ENCODE peak calls at places on chromosome 18, in six cellular contexts. One of them, this sample, is unnamed. For H3K9me3, the result is how much of the 10 kb centered on the place peaks cover.

GRCh38 chr18:35777042-35777441 is 195.4 kb upstream of the RMP24 start:
- DNase-seq in CD4-positive, alpha-beta memory T cell: no peak
- DNase-seq in HCT116: peak
- DNase-seq in Peyer's patch: no peak
- DNase-seq in right atrium auricular region: no peak
- DNase-seq in spleen: no peak
- DNase-seq in this sample: no peak

GRCh38 chr18:34122724-34123334 is 101.9 kb downstream of the NOL4 start:
- DNase-seq in CD4-positive, alpha-beta memory T cell: no peak
- DNase-seq in HCT116: peak
- DNase-seq in Peyer's patch: no peak
- DNase-seq in right atrium auricular region: no peak
- DNase-seq in spleen: no peak
- DNase-seq in this sample: peak

GRCh38 chr18:3451989-3452749 is 2.2 kb downstream of the TGIF1 start:
- DNase-seq in CD4-positive, alpha-beta memory T cell: peak
- DNase-seq in HCT116: no peak
- DNase-seq in Peyer's patch: peak
- DNase-seq in right atrium auricular region: no peak
- DNase-seq in spleen: peak
- DNase-seq in this sample: peak

GRCh38 chr18:46386788-46387187 is 270.2 kb downstream of the LOXHD1 start:
- DNase-seq in CD4-positive, alpha-beta memory T cell: no peak
- DNase-seq in HCT116: no peak
- DNase-seq in Peyer's patch: no peak
- DNase-seq in right atrium auricular region: no peak
- DNase-seq in spleen: no peak
- DNase-seq in this sample: no peak

GRCh38 chr18:74982946-74983635 is 225.8 kb downstream of the PTGR3 start:
- DNase-seq in CD4-positive, alpha-beta memory T cell: no peak
- DNase-seq in HCT116: no peak
- DNase-seq in Peyer's patch: no peak
- DNase-seq in right atrium auricular region: no peak
- DNase-seq in spleen: no peak
- DNase-seq in this sample: no peak

GRCh38 chr18:22282311-22283235 is 113.2 kb downstream of the GATA6 start:
- DNase-seq in CD4-positive, alpha-beta memory T cell: peak
- DNase-seq in HCT116: peak
- DNase-seq in Peyer's patch: peak
- DNase-seq in right atrium auricular region: no peak
- DNase-seq in spleen: no peak
- DNase-seq in this sample: no peak

GRCh38 chr18:24185805-24186204 is 46.9 kb downstream of the CABYR start:
- DNase-seq in CD4-positive, alpha-beta memory T cell: no peak
- DNase-seq in HCT116: no peak
- DNase-seq in Peyer's patch: no peak
- DNase-seq in right atrium auricular region: no peak
- DNase-seq in spleen: no peak
- DNase-seq in this sample: no peak

GRCh38 chr18:45745817-45746461 is 22.0 kb downstream of the SLC14A1 start:
- DNase-seq in CD4-positive, alpha-beta memory T cell: no peak
- DNase-seq in HCT116: no peak
- DNase-seq in Peyer's patch: no peak
- DNase-seq in right atrium auricular region: no peak
- DNase-seq in spleen: no peak
- DNase-seq in this sample: no peak

GRCh38 chr18:7754725-7755181 is 187.6 kb downstream of the PTPRM start:
- DNase-seq in CD4-positive, alpha-beta memory T cell: no peak
- DNase-seq in HCT116: no peak
- DNase-seq in Peyer's patch: no peak
- DNase-seq in right atrium auricular region: no peak
- DNase-seq in spleen: no peak
- DNase-seq in this sample: no peak

GRCh38 chr18:3789525-3789924 is 339.6 kb downstream of the TGIF1 start:
- DNase-seq in CD4-positive, alpha-beta memory T cell: no peak
- DNase-seq in HCT116: no peak
- DNase-seq in Peyer's patch: no peak
- DNase-seq in right atrium auricular region: no peak
- DNase-seq in spleen: no peak
- DNase-seq in this sample: no peak

GRCh38 chr18:65623686-65624085 is 127.1 kb upstream of the CDH7 start:
- DNase-seq in CD4-positive, alpha-beta memory T cell: no peak
- DNase-seq in HCT116: no peak
- DNase-seq in Peyer's patch: no peak
- DNase-seq in right atrium auricular region: no peak
- DNase-seq in spleen: no peak
- DNase-seq in this sample: no peak

GRCh38 chr18:52452427-52452826 is 112.4 kb downstream of the DCC start:
- DNase-seq in CD4-positive, alpha-beta memory T cell: no peak
- DNase-seq in HCT116: no peak
- DNase-seq in Peyer's patch: no peak
- DNase-seq in right atrium auricular region: no peak
- DNase-seq in spleen: no peak
- DNase-seq in this sample: no peak

GRCh38 chr18:35088931-35089330 is 47.7 kb downstream of the MAPRE2 start:
- DNase-seq in CD4-positive, alpha-beta memory T cell: no peak
- DNase-seq in HCT116: no peak
- DNase-seq in Peyer's patch: no peak
- DNase-seq in right atrium auricular region: no peak
- DNase-seq in spleen: no peak
- DNase-seq in this sample: no peak

GRCh38 chr18:55435592-55435991 is 152.4 kb downstream of the TCF4 start:
- DNase-seq in CD4-positive, alpha-beta memory T cell: no peak
- DNase-seq in HCT116: no peak
- DNase-seq in Peyer's patch: no peak
- DNase-seq in right atrium auricular region: no peak
- DNase-seq in spleen: no peak
- DNase-seq in this sample: no peak

GRCh38 chr18:43396266-43396665 is 119.0 kb upstream of the SYT4 start:
- DNase-seq in CD4-positive, alpha-beta memory T cell: no peak
- DNase-seq in HCT116: no peak
- DNase-seq in Peyer's patch: no peak
- DNase-seq in right atrium auricular region: no peak
- DNase-seq in spleen: no peak
- DNase-seq in this sample: no peak

GRCh38 chr18:10038268-10038667 is 124.5 kb downstream of the VAPA start:
- DNase-seq in CD4-positive, alpha-beta memory T cell: no peak
- DNase-seq in HCT116: no peak
- DNase-seq in Peyer's patch: no peak
- DNase-seq in right atrium auricular region: no peak
- DNase-seq in spleen: no peak
- DNase-seq in this sample: no peak

GRCh38 chr18:70411886-70412443 is 123.1 kb downstream of the SOCS6 start:
- DNase-seq in CD4-positive, alpha-beta memory T cell: no peak
- DNase-seq in HCT116: no peak
- DNase-seq in Peyer's patch: no peak
- DNase-seq in right atrium auricular region: no peak
- DNase-seq in spleen: no peak
- DNase-seq in this sample: no peak

GRCh38 chr18:2883137-2883671 is 36.4 kb downstream of the EMILIN2 start:
- DNase-seq in CD4-positive, alpha-beta memory T cell: peak
- DNase-seq in HCT116: no peak
- DNase-seq in Peyer's patch: no peak
- DNase-seq in right atrium auricular region: no peak
- DNase-seq in spleen: peak
- DNase-seq in this sample: peak

GRCh38 chr18:74082476-74083070 is 65.1 kb downstream of the FBXO15 start:
- DNase-seq in CD4-positive, alpha-beta memory T cell: peak
- DNase-seq in HCT116: peak
- DNase-seq in Peyer's patch: peak
- DNase-seq in right atrium auricular region: no peak
- DNase-seq in spleen: peak
- DNase-seq in this sample: no peak

GRCh38 chr18:9321017-9321452 is 13.5 kb upstream of the TWSG1 start:
- DNase-seq in CD4-positive, alpha-beta memory T cell: no peak
- DNase-seq in HCT116: no peak
- DNase-seq in Peyer's patch: no peak
- DNase-seq in right atrium auricular region: no peak
- DNase-seq in spleen: no peak
- DNase-seq in this sample: no peak

GRCh38 chr18:44729631-44730101 is 49.0 kb downstream of the SETBP1 start:
- DNase-seq in CD4-positive, alpha-beta memory T cell: peak
- DNase-seq in HCT116: no peak
- DNase-seq in Peyer's patch: no peak
- DNase-seq in right atrium auricular region: no peak
- DNase-seq in spleen: peak
- DNase-seq in this sample: no peak

GRCh38 chr18:21833619-21834300 is 93.2 kb downstream of the MIB1 start:
- DNase-seq in CD4-positive, alpha-beta memory T cell: no peak
- DNase-seq in HCT116: no peak
- DNase-seq in Peyer's patch: no peak
- DNase-seq in right atrium auricular region: no peak
- DNase-seq in spleen: no peak
- DNase-seq in this sample: no peak

DNA sequence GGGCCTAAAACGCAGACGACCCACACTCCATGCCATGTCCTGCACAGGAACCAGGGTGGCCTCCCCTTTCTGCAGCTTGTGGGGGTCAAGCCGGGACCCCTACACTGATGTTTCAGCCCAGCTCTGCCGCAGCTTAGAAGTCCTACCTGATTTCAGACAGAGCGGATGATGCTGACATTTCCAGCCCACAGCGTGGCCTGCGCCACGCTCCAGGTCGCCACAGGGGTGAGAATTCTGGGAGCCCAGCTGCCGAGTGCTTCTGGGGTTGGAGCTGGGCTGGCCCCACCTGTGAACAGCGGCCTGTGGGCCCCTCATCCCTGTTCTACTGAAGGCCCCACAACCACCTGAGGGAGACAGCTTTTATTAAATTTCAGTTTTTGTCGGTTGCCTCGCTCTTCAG is 77.2 kb downstream of the NFATC1 start:
- DNase-seq in CD4-positive, alpha-beta memory T cell: no peak
- DNase-seq in HCT116: no peak
- DNase-seq in Peyer's patch: no peak
- DNase-seq in right atrium auricular region: no peak
- DNase-seq in spleen: no peak
- DNase-seq in this sample: no peak
- H3K9me3 ChIP-seq in CD4-positive, alpha-beta memory T cell: under half
- H3K9me3 ChIP-seq in HCT116: under half
- H3K9me3 ChIP-seq in Peyer's patch: under half
- H3K9me3 ChIP-seq in right atrium auricular region: under half
- H3K9me3 ChIP-seq in spleen: under half
- H3K9me3 ChIP-seq in this sample: under half

DNA sequence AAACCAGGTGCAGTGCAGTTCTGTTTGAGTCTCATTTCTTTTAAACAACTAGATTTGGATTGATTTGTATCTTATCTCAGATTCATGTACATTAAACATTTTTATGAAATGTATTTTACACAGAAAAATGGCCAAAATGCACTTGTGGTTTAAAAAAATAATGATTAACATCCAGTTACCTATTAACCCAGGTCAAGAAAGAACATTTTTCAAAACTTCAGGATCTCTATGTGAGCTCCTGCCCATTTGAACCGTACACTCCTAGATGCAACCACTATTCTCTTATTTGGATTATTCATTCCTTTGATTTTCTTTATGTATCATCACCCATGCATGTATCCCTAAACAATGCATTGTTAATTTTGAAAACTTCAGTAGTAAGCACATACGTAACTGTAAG is 22.6 kb downstream of the RNF138 start:
- DNase-seq in CD4-positive, alpha-beta memory T cell: no peak
- DNase-seq in HCT116: no peak
- DNase-seq in Peyer's patch: no peak
- DNase-seq in right atrium auricular region: no peak
- DNase-seq in spleen: no peak
- DNase-seq in this sample: no peak
- H3K4me3 ChIP-seq in CD4-positive, alpha-beta memory T cell: no peak
- H3K4me3 ChIP-seq in HCT116: no peak
- H3K4me3 ChIP-seq in Peyer's patch: no peak
- H3K4me3 ChIP-seq in right atrium auricular region: no peak
- H3K4me3 ChIP-seq in spleen: no peak
- H3K4me3 ChIP-seq in this sample: no peak

GRCh38 chr18:58004317-58004716 is 39.7 kb upstream of the NEDD4L start:
- DNase-seq in CD4-positive, alpha-beta memory T cell: no peak
- DNase-seq in HCT116: peak
- DNase-seq in Peyer's patch: no peak
- DNase-seq in right atrium auricular region: no peak
- DNase-seq in spleen: no peak
- DNase-seq in this sample: no peak
- H3K9me3 ChIP-seq in CD4-positive, alpha-beta memory T cell: under half
- H3K9me3 ChIP-seq in HCT116: under half
- H3K9me3 ChIP-seq in Peyer's patch: under half
- H3K9me3 ChIP-seq in right atrium auricular region: under half
- H3K9me3 ChIP-seq in spleen: under half
- H3K9me3 ChIP-seq in this sample: under half

GRCh38 chr18:61528961-61529360 is 195.7 kb downstream of the CDH20 start:
- DNase-seq in CD4-positive, alpha-beta memory T cell: no peak
- DNase-seq in HCT116: no peak
- DNase-seq in Peyer's patch: no peak
- DNase-seq in right atrium auricular region: no peak
- DNase-seq in spleen: no peak
- DNase-seq in this sample: no peak
- H3K4me3 ChIP-seq in CD4-positive, alpha-beta memory T cell: no peak
- H3K4me3 ChIP-seq in HCT116: no peak
- H3K4me3 ChIP-seq in Peyer's patch: no peak
- H3K4me3 ChIP-seq in right atrium auricular region: no peak
- H3K4me3 ChIP-seq in spleen: no peak
- H3K4me3 ChIP-seq in this sample: no peak

GRCh38 chr18:78582898-78583738 is 396.5 kb upstream of the SALL3 start:
- DNase-seq in CD4-positive, alpha-beta memory T cell: no peak
- DNase-seq in HCT116: no peak
- DNase-seq in Peyer's patch: no peak
- DNase-seq in right atrium auricular region: no peak
- DNase-seq in spleen: no peak
- DNase-seq in this sample: no peak

GRCh38 chr18:78580835-78581339 is 398.7 kb upstream of the SALL3 start:
- DNase-seq in CD4-positive, alpha-beta memory T cell: no peak
- DNase-seq in HCT116: no peak
- DNase-seq in Peyer's patch: no peak
- DNase-seq in right atrium auricular region: peak
- DNase-seq in spleen: no peak
- DNase-seq in this sample: no peak

GRCh38 chr18:78583739-78584066 is 395.9 kb upstream of the SALL3 start:
- DNase-seq in CD4-positive, alpha-beta memory T cell: no peak
- DNase-seq in HCT116: no peak
- DNase-seq in Peyer's patch: no peak
- DNase-seq in right atrium auricular region: no peak
- DNase-seq in spleen: no peak
- DNase-seq in this sample: no peak

GRCh38 chr18:78584167-78585022 is 395.2 kb upstream of the SALL3 start:
- DNase-seq in CD4-positive, alpha-beta memory T cell: no peak
- DNase-seq in HCT116: no peak
- DNase-seq in Peyer's patch: no peak
- DNase-seq in right atrium auricular region: no peak
- DNase-seq in spleen: no peak
- DNase-seq in this sample: no peak

DNA sequence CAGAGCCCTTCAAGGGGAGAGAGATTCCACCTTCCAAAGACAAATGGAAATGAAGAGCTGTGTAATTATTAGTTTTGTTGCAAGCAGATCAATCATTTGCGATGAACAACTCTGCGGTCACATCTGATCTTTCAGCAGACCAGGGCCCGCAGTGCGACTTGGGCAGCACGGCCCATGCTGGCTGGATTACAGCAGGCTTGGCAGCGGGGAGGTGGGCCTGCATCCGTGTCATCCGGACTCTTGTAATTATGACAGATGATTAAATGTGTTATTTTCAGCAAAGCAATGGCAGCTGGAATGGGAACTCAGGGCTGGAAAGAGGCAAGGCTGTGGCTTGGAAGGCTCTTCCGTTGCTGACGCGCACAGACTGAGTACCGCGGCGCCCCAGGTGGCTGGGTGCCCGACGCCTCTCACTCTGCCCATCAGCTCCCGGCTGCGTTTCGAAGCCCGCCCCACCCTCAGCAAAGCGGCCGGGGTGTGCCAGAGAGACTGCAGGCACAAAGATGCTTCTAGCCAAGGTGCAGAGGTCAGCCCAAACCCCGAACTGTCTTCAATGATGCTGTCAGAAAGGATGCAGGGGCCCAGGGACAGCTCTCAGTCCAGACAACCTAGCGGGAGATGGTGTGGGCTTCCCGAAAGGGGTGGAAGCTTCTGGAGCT is 397.4 kb upstream of the SALL3 start:
- DNase-seq in CD4-positive, alpha-beta memory T cell: no peak
- DNase-seq in HCT116: no peak
- DNase-seq in Peyer's patch: no peak
- DNase-seq in right atrium auricular region: peak
- DNase-seq in spleen: no peak
- DNase-seq in this sample: no peak
- H3K9me3 ChIP-seq in CD4-positive, alpha-beta memory T cell: under half
- H3K9me3 ChIP-seq in HCT116: under half
- H3K9me3 ChIP-seq in Peyer's patch: under half
- H3K9me3 ChIP-seq in right atrium auricular region: under half
- H3K9me3 ChIP-seq in spleen: under half
- H3K9me3 ChIP-seq in this sample: under half

This sample was measured in lung.